ENCODE peak calls at places on chromosomes 2 and 18, in five cellular contexts. P, L, B, Z and Y are unnamed samples.

GRCh38 chr2:217893440-217893839 is 109.4 kb downstream of the TNS1 start:
- DNase-seq in Z (no peak), B (no peak), P (no peak), L (no peak), Y (no peak)

GRCh38 chr18:12639990-12640880 is 17.7 kb downstream of the SPIRE1 start:
- DNase-seq in P (peak), B (no peak), L (peak), Z (no peak), Y (no peak)

GRCh38 chr2:232203936-232204335 is 174.6 kb upstream of the ALPP start:
- DNase-seq in L (no peak), Z (no peak), B (no peak), P (no peak), Y (no peak)

GRCh38 chr18:63120541-63121059 is 199.0 kb downstream of the BCL2 start:
- DNase-seq in B (no peak), L (no peak), P (no peak), Z (no peak), Y (no peak)

GRCh38 chr2:239567786-239568185 is 167.0 kb upstream of the HDAC4 start:
- DNase-seq in P (no peak), L (no peak), Z (no peak), B (no peak), Y (no peak)

GRCh38 chr2:120669121-120669952 is 66.3 kb upstream of the GLI2 start:
- DNase-seq in Z (peak), L (no peak), P (peak), B (peak), Y (peak)

GRCh38 chr2:195711478-195711877 is 54.5 kb downstream of the SLC39A10 start:
- DNase-seq in P (no peak), B (no peak), Z (no peak), L (no peak), Y (no peak)

GRCh38 chr2:174699993-174700766 is 64.1 kb downstream of the CHRNA1 start:
- DNase-seq in L (peak), P (peak), Z (peak), B (no peak), Y (no peak)

GRCh38 chr2:69483696-69484095 is 46.5 kb upstream of the NFU1 start:
- DNase-seq in P (no peak), Z (peak), B (no peak), L (no peak), Y (no peak)

GRCh38 chr18:6058941-6059340 is 163.6 kb upstream of the TMEM200C start:
- DNase-seq in Z (no peak), L (no peak), B (no peak), P (no peak), Y (no peak)

GRCh38 chr2:66082576-66082975 is 352.3 kb upstream of the MEIS1 start:
- DNase-seq in P (peak), L (no peak), Z (no peak), B (no peak), Y (no peak)

GRCh38 chr18:46169464-46169941 is 65.3 kb downstream of the HAUS1 start:
- DNase-seq in P (peak), B (no peak), Z (no peak), L (no peak), Y (no peak)

GRCh38 chr2:99217929-99218501 is 37.0 kb downstream of the MRPL30 start:
- DNase-seq in L (no peak), B (no peak), P (no peak), Z (peak), Y (no peak)

GRCh38 chr2:239937866-239938640 is 87.1 kb downstream of the NDUFA10 start:
- DNase-seq in L (no peak), B (no peak), P (no peak), Z (no peak), Y (peak)

GRCh38 chr2:203886579-203887230 is 19.1 kb downstream of the CTLA4 start:
- DNase-seq in B (no peak), P (no peak), Z (no peak), L (no peak), Y (no peak)

GRCh38 chr2:64610456-64610855 is 43.3 kb downstream of the SERTAD2 start:
- DNase-seq in P (no peak), Z (no peak), L (no peak), B (no peak), Y (no peak)

GRCh38 chr2:101617188-101617587 is 80.3 kb upstream of the MAP4K4 start:
- DNase-seq in B (no peak), L (no peak), Z (no peak), P (no peak), Y (no peak)

GRCh38 chr2:61775956-61776570 is 77.8 kb downstream of the FAM161A start:
- DNase-seq in Z (no peak), L (no peak), B (no peak), P (no peak), Y (no peak)

GRCh38 chr2:108607706-108608301 is 73.5 kb downstream of the LIMS1 start:
- DNase-seq in L (no peak), P (peak), B (no peak), Z (peak), Y (peak)

GRCh38 chr2:165795011-165795410 is 964 bp upstream of the GALNT3 start:
- DNase-seq in B (no peak), L (no peak), P (no peak), Z (peak), Y (no peak)

GRCh38 chr2:141015339-141016047 is 1115.3 kb downstream of the LRP1B start:
- DNase-seq in P (peak), Z (no peak), B (no peak), L (no peak), Y (peak)

GRCh38 chr2:182718459-182718858 is 2.4 kb downstream of the DNAJC10 start:
- DNase-seq in L (no peak), P (no peak), B (no peak), Z (no peak), Y (no peak)

GRCh38 chr2:13481201-13481600 is 764.5 kb downstream of the TRIB2 start:
- DNase-seq in Z (no peak), B (no peak), L (no peak), P (no peak), Y (no peak)

GRCh38 chr2:45676088-45676487 is 24.6 kb downstream of the PRKCE start:
- DNase-seq in P (no peak), Z (no peak), B (no peak), L (no peak), Y (no peak)

GRCh38 chr2:48548871-48549270 is 18.9 kb downstream of the STON1 start:
- DNase-seq in L (no peak), P (no peak), Z (no peak), B (no peak), Y (no peak)

GRCh38 chr2:211033765-211034164 is 477.4 kb downstream of the CPS1 start:
- DNase-seq in Z (peak), P (peak), L (peak), B (no peak), Y (peak)

GRCh38 chr2:127277028-127277427 is 16.9 kb downstream of the ERCC3 start:
- DNase-seq in P (no peak), L (no peak), B (no peak), Z (no peak), Y (no peak)

GRCh38 chr2:76415821-76416220 is 705.1 kb upstream of the GCFC2 start:
- DNase-seq in B (no peak), Z (no peak), P (no peak), L (no peak), Y (no peak)

GRCh38 chr2:181371782-181372292 is 85.3 kb upstream of the ITGA4 start:
- DNase-seq in P (no peak), L (no peak), Z (no peak), B (no peak), Y (no peak)

GRCh38 chr2:230668939-230669303 is 43.7 kb upstream of the CAB39 start:
- DNase-seq in P (no peak), Z (no peak), L (no peak), B (no peak), Y (no peak)

GRCh38 chr2:167438206-167438605 is 549.9 kb downstream of the XIRP2 start:
- DNase-seq in L (no peak), B (no peak), Z (peak), P (peak), Y (no peak)

GRCh38 chr2:60002158-60002867 is 551.1 kb downstream of the BCL11A start:
- DNase-seq in L (no peak), B (no peak), P (peak), Z (no peak), Y (no peak)

GRCh38 chr2:73268831-73269685 is 15.2 kb downstream of the FBXO41 start:
- DNase-seq in P (peak), L (peak), Z (peak), B (peak), Y (peak)
- H3K27ac ChIP-seq in P (no peak), L (peak), Z (no peak), B (peak), Y (peak)

GRCh38 chr2:47043891-47044239 is 111.2 kb downstream of the STPG4 start:
- DNase-seq in L (no peak), B (no peak), P (no peak), Z (no peak), Y (no peak)
- H3K4me3 ChIP-seq in L (no peak), B (no peak), P (no peak), Z (no peak), Y (no peak)

DNA sequence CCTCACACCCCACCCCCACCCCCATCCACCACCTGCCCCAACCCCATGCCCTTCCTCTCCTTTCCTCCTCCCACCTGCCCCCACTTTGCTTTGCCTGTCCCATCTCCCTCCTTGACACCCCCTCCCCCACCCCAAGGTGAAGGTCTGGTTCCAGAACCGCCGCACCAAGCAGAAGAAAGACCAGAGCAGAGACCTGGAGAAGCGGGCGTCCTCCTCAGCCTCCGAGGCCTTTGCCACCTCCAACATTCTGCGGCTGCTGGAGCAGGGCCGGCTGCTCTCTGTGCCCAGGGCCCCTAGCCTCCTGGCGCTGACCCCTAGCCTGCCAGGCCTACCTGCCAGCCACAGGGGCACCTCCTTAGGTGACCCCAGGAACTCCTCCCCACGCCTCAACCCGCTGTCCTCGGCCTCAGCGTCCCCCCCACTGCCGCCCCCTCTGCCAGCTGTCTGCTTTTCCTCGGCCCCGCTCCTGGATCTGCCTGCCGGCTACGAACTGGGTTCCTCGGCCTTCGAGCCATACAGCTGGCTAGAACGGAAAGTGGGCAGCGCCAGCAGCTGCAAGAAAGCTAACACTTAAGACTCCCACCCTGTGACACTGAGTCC is 3.0 kb upstream of the ATP6V1B1 start:
- DNase-seq in Z (no peak), L (no peak), P (no peak), B (peak), Y (no peak)
- H3K27ac ChIP-seq in Z (no peak), L (no peak), P (no peak), B (no peak), Y (no peak)

GRCh38 chr2:149332364-149332763 is 2.0 kb downstream of the LYPD6 start:
- DNase-seq in L (no peak), P (no peak), B (no peak), Z (no peak), Y (no peak)

GRCh38 chr2:149329068-149329467 is 1.3 kb upstream of the LYPD6 start:
- DNase-seq in B (peak), P (no peak), Z (peak), L (no peak), Y (peak)

GRCh38 chr2:149331023-149331400 is 625 bp downstream of the LYPD6 start:
- DNase-seq in Z (peak), L (no peak), P (peak), B (no peak), Y (no peak)

GRCh38 chr2:149329470-149330126 is 789 bp upstream of the LYPD6 start:
- DNase-seq in L (peak), P (peak), Z (peak), B (peak), Y (peak)

DNA sequence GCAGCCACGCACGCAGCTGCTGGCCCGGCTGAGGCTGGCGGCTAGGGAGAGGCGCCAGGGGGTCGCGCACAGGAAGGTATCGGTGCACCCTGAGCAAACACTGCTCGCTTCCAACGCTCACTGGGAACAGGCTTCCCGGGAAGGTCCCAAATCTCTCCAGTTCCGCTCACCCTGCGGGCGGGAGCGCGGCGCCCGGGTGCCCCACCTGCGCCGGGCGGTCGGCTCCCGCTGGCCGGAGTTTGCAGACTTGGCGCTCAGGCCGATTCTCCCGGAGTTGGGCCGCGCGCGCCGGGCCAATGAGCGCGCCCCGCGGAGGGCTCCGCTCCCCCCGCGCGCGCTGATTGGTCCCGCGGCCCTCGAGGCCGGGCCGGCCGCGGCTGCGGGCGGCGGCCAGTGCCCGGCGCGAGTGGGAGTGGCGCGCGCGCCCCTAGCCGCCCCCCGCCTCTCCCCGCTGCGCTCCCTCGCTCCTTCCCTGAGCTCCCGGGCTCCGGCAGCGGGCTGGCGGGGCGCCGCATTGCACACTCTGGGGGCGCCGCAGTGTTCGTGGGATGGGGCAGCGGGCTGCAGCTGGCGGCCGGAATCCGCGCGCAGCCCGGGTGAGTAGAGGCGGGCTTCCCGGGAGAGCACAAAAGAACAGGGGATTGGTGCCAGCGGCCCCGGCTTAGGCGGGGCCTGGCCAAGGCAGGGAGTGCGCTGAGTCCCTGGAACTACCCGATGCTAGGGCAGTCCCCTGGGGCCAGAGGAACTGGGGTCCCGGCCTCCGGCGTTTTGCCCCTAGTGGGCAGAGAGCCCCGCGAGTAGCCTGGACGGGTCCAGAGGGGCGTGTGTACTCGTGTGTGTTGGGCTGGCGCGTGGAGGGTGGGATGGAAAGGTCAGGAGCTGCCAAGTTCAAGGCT is at the start of gene LYPD6:
- DNase-seq in P (peak), B (peak), L (peak), Z (peak), Y (peak)
- H3K4me3 ChIP-seq in P (peak), B (peak), L (peak), Z (peak), Y (peak)

GRCh38 chr2:110105608-110106467 is 9.8 kb downstream of the MALL start:
- DNase-seq in B (peak), Z (peak), P (no peak), L (peak), Y (no peak)
- H3K27ac ChIP-seq in B (no peak), Z (peak), P (no peak), L (peak), Y (no peak)

GRCh38 chr2:206204710-206205109 is 45.0 kb downstream of the EEF1B2 start:
- DNase-seq in L (no peak), B (no peak), Z (no peak), P (no peak), Y (no peak)
- H3K4me3 ChIP-seq in L (no peak), B (no peak), Z (no peak), P (no peak), Y (no peak)

GRCh38 chr2:223101340-223102039 is 49.5 kb downstream of the KCNE4 start:
- DNase-seq in Z (peak), P (peak), B (peak), L (peak), Y (peak)
- H3K27ac ChIP-seq in Z (no peak), P (no peak), B (no peak), L (peak), Y (peak)

GRCh38 chr2:152694161-152694661 is 23.1 kb downstream of the PRPF40A start:
- DNase-seq in B (no peak), Z (peak), P (peak), L (peak), Y (no peak)
- H3K4me3 ChIP-seq in B (no peak), Z (peak), P (no peak), L (peak), Y (no peak)

GRCh38 chr2:236690726-236691125 is 121.1 kb downstream of the ACKR3 start:
- DNase-seq in L (no peak), Z (no peak), B (no peak), P (no peak), Y (no peak)
- H3K27ac ChIP-seq in L (no peak), Z (no peak), B (no peak), P (no peak), Y (no peak)

DNA sequence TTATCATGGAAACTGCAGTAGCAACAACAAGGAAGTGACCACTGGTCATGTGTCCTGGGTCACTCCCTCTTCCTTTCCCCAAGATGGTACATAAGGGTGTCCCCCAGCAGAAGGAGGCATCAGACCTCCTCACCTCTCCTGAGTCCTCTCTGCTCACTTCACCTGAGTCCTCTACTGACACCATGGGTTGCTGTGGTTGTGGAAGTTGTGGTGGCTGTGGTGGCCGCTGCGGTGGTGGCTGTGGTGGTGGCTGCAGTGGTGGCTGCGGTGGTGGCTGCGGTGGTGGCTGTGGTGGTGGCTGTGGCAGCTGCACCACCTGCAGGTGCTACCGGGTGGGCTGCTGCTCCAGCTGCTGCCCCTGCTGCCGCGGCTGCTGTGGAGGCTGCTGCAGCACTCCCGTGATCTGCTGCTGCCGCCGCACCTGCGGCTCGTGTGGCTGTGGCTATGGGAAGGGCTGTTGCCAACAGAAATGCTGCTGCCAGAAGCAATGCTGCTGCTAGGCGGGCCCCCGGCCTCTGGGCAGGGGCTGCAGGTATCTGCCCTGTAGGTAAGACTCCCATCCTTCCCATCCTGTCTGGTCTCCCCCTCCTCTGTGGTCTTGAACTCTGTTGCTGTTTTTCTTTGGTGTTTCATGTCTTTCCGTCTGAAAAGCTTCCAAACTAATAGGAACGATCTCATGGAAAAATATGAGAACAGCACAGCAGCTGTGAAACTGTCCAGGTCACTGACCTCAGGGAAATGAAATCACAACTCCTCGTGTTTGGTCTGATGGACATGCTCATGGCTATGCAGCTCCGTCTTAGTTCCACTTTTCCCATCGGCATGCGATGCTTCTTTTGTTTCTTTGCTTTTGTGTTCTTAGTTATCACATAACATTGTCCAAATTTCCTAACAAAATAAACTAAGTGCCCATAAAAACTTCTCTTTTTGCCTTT is at the start of gene SCYGR4:
- DNase-seq in Z (no peak), L (no peak), P (no peak), B (no peak), Y (no peak)
- H3K4me3 ChIP-seq in Z (no peak), L (no peak), P (no peak), B (no peak), Y (no peak)